ENCODE peak calls at places on chromosomes 16 and 17, in seven cellular contexts. Z, C, K, G, E, V and T are unnamed samples.

GRCh38 chr17:61285483-61286320 is 113.9 kb upstream of the TBX2 start:
- DNase-seq in E (peak), K (no peak), G (peak), C (peak), Z (peak), V (peak), T (no peak)

GRCh38 chr16:20768121-20768520 is 4.3 kb downstream of the ACSM3 start:
- DNase-seq in C (no peak), G (no peak), Z (no peak), V (no peak), E (no peak), K (no peak), T (no peak)

GRCh38 chr16:51407921-51408320 is 256.9 kb upstream of the SALL1 start:
- DNase-seq in V (no peak), Z (no peak), E (peak), C (no peak), K (no peak), G (peak), T (no peak)

GRCh38 chr17:58081641-58082340 is 1.4 kb upstream of the DYNLL2 start:
- DNase-seq in K (no peak), V (peak), G (no peak), E (no peak), C (no peak), Z (no peak), T (no peak)

GRCh38 chr16:85521737-85522042 is 91.4 kb upstream of the GSE1 start:
- DNase-seq in E (no peak), G (no peak), K (no peak), V (no peak), C (no peak), Z (peak), T (peak)

GRCh38 chr17:75688209-75688771 is 21.2 kb downstream of the SAP30BP start:
- DNase-seq in G (peak), V (peak), Z (no peak), K (no peak), E (peak), C (peak), T (no peak)

GRCh38 chr17:45834471-45835396 is 9.9 kb upstream of the SPPL2C start:
- DNase-seq in C (no peak), E (peak), Z (no peak), V (no peak), K (no peak), G (no peak), T (no peak)

GRCh38 chr17:12995106-12995895 is 22.5 kb downstream of the ELAC2 start:
- DNase-seq in E (no peak), C (no peak), G (no peak), K (no peak), Z (no peak), V (no peak), T (no peak)

GRCh38 chr16:57906385-57907316 is 64.3 kb downstream of the CNGB1 start:
- DNase-seq in V (peak), K (no peak), G (peak), Z (no peak), E (peak), C (no peak), T (no peak)

GRCh38 chr17:27244481-27245223 is 49.3 kb upstream of the WSB1 start:
- DNase-seq in G (peak), C (peak), K (no peak), E (peak), V (peak), Z (peak), T (peak)

GRCh38 chr17:36888236-36888957 is 48.9 kb upstream of the LHX1 start:
- DNase-seq in C (no peak), G (no peak), Z (no peak), V (peak), E (no peak), K (no peak), T (no peak)

GRCh38 chr17:21243516-21244303 is 9.5 kb downstream of the NATD1 start:
- DNase-seq in G (no peak), K (no peak), C (no peak), E (no peak), V (no peak), Z (peak), T (no peak)

GRCh38 chr17:38447502-38448095 is 19.3 kb downstream of the ARHGAP23 start:
- DNase-seq in C (no peak), K (no peak), G (no peak), E (no peak), Z (no peak), V (no peak), T (no peak)

GRCh38 chr17:54781389-54781788 is 119.3 kb upstream of the TOM1L1 start:
- DNase-seq in K (no peak), C (no peak), G (no peak), E (no peak), Z (no peak), V (no peak), T (no peak)

GRCh38 chr16:53068423-53068833 is 13.6 kb downstream of the CHD9 start:
- DNase-seq in E (no peak), Z (no peak), K (no peak), V (no peak), C (no peak), G (no peak), T (no peak)

GRCh38 chr17:63434951-63435571 is 11.0 kb downstream of the CYB561 start:
- DNase-seq in E (peak), K (peak), V (no peak), Z (no peak), G (peak), C (peak), T (peak)

GRCh38 chr17:69716571-69716970 is 302.1 kb downstream of the MAP2K6 start:
- DNase-seq in E (peak), G (peak), V (no peak), Z (no peak), K (no peak), C (peak), T (no peak)

GRCh38 chr17:5846001-5846400 is 224.2 kb upstream of the WSCD1 start:
- DNase-seq in Z (no peak), G (no peak), C (no peak), E (no peak), K (no peak), V (no peak), T (no peak)

GRCh38 chr17:64682261-64683181 is 20.4 kb upstream of the SMURF2 start:
- DNase-seq in K (no peak), G (peak), C (peak), Z (no peak), E (peak), V (no peak), T (no peak)

GRCh38 chr17:82943751-82944150 is 103.9 kb upstream of the ZNF750 start:
- DNase-seq in C (no peak), E (no peak), V (no peak), Z (no peak), G (no peak), K (no peak), T (no peak)

GRCh38 chr16:27430512-27430911 is 28.5 kb downstream of the IL21R start:
- DNase-seq in C (no peak), G (no peak), Z (no peak), K (no peak), V (no peak), E (no peak), T (no peak)

GRCh38 chr16:24580665-24581064 is 41.3 kb downstream of the RBBP6 start:
- DNase-seq in C (peak), V (no peak), K (no peak), Z (peak), G (peak), E (peak), T (peak)

GRCh38 chr17:61416540-61417363 is 17.1 kb downstream of the TBX2 start:
- DNase-seq in V (peak), C (peak), K (peak), E (peak), G (peak), Z (peak), T (peak)

GRCh38 chr16:74982303-74982702 is 2.6 kb downstream of the WDR59 start:
- DNase-seq in G (no peak), V (no peak), Z (no peak), C (no peak), K (no peak), E (no peak), T (no peak)

GRCh38 chr17:80980397-80981061 is 11.1 kb upstream of the CHMP6 start:
- DNase-seq in Z (no peak), V (no peak), C (peak), G (peak), E (peak), K (no peak), T (no peak)

DNA sequence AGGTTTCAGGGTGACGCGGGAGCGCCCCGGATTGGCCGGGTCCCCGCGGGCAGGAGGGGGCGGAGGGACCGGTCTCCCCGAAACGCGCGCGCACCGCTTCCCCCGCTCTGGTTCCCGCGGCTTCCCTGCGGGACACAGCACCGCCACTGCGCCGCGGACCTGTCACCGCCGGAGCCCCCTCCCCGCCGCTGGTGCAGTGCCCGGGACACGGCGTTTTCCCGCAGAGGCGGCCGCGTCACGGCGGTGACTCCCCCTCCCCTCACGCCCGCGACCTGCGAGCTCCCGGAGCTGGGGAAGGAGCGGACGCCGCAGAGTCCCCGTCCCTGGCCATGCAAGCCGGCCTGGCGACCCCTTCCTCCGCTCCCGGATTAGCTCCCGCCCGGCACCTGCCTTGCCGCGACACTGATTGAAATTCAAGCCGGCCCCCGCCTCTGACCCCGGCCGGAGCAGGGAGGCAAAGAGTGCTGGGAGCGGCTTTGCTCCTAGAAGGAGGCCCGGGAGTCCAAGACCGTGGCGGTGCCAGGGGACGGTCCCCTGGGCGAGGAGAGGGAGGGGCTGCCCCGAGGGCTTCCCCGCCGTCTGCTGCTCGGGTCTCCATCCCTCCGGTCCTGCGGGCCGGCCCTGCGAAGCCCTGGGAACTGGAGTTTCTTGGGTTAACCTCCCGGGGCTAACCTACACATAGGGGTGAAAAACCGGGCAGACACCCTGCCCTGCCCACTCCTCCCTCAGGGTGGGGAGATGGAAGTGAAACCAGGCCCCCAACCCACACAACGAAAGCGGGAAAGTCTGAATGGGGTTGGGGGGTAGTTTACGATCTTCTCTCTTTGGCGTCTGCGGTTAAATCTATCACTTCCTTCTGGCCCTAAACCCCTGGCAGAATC is 997 bp downstream of the RHBDL3 start:
- DNase-seq in C (no peak), G (no peak), Z (no peak), E (peak), K (no peak), V (peak), T (no peak)
- TF ChIP-seq EZH2 in C (peak), G (peak), Z (peak), E (peak), K (no peak), V (peak), T (no peak)

DNA sequence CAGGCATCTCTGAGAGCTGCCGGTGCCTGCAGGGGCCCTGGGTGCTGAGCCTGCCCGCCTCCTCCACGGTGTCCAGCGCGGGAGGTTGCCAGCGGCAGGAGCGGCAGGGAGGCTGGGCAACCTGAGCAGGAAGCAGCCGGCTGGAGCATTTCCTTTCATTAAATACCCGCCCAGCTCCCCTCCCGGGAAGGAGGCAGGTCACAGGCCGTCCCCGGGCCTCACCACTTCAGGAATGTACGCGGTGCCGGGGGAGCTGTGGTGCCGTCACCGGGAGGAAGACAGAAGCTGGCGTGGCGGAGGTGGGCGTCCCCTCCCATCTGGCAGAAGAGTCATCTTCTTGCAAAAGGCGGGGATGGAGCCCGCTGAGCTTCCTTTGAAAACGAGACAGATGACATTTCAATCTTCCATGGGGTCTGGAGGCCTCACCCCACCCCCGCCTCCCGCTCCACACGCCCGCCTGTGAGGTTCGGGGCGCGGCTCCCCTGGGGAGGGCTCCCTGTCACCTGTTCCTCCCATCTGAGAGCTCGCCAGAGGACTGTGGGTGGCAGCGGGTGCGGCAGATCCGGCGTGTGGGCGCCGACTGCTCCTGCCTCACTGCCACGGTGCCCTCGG is 16.0 kb downstream of the SOX8 start:
- DNase-seq in K (no peak), V (peak), C (peak), Z (peak), G (peak), E (peak), T (peak)
- TF ChIP-seq EZH2 in K (no peak), V (no peak), C (peak), Z (no peak), G (no peak), E (no peak), T (no peak)

DNA sequence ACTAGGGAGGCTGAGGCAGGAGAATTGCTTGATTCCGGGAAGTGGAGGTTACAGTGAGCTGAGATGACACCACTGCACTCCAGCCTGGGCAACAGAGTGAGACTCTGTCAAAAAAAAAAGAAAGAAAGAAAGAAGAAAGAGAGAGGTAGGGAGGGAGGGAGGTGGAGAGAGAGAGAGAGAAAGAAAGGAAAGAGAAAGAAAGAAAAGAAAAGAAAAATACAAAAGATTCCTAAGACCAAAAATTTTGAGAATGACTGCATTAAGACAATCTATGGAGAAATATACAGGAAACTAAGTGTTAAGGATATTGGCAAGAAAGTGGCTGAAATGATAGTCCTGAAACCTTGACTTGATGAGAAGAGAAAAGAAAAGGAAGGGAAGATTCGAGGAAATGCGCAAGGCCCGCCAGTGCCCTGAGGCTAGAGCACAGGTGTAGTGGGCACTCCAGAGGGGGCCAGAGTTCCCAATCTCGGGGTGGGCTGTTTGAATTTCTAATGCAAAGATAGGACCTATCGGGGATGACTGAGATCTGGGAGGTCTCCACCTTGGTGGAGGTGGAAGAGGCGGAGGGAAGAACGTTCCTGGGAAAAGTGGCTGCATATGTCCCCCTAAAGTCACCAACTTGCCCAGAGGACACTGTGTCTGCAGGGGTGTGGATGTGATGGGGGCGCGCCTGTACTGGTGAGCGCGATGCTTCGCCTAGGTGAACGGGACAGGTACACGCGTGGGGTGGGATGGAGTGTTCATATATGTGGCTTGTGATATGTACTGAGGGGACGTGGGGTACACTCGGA is 654 bp upstream of the SCNN1B start:
- DNase-seq in Z (no peak), V (no peak), E (no peak), K (no peak), C (no peak), G (no peak), T (no peak)
- TF ChIP-seq EZH2 in Z (no peak), V (no peak), E (no peak), K (no peak), C (no peak), G (no peak), T (no peak)

GRCh38 chr16:1332618-1333148 is 762 bp upstream of the BAIAP3 start:
- DNase-seq in K (no peak), Z (no peak), V (no peak), E (no peak), G (no peak), C (no peak), T (no peak)

GRCh38 chr16:1334739-1335138 is 1.3 kb downstream of the BAIAP3 start:
- DNase-seq in K (no peak), G (no peak), V (no peak), C (no peak), E (no peak), Z (no peak), T (no peak)

GRCh38 chr16:1333854-1334719 is 642 bp downstream of the BAIAP3 start:
- DNase-seq in C (no peak), E (no peak), G (no peak), K (no peak), Z (no peak), V (peak), T (no peak)

GRCh38 chr16:1331712-1332617 is 1.5 kb upstream of the BAIAP3 start:
- DNase-seq in V (peak), Z (peak), E (peak), G (peak), K (peak), C (no peak), T (no peak)

GRCh38 chr16:1333149-1333812 is at the start of gene BAIAP3:
- DNase-seq in K (no peak), G (no peak), Z (peak), C (no peak), V (peak), E (peak), T (peak)
- TF ChIP-seq EZH2 in K (no peak), G (peak), Z (no peak), C (peak), V (no peak), E (no peak), T (no peak)

DNA sequence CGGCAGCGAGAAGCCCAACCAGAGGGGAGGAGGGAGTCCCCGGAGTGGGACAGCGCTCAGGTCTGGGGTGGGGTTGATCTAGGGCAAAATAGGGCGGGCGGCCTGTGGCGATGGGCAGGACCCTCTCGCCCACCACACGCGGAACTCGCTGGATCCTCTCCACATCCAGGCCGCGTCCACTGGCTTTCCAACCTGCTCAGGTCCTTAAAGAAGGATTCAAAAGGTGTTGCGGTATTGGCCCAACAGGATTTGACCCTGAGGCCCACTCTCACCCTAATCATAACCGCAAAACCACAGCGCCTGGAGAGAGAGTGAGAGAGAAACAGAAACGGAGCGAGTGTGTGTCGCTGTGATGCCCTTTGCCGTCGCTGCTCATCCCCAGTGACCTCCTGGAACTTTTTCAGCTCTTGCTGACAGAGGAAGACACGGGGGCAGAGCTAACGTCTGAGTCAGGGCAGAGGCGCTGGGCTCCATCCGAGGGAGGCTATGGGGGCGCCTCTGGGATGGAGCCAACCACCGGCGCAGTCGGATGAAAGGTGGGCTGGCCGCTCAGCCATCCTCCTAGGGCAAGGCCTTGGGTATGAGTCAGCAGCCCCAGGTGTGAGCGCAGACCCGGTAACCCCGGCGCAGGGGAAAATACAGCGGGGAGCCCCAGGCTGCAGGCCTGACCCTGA is 16.7 kb upstream of the OR1F1 start:
- DNase-seq in C (no peak), K (no peak), E (peak), G (no peak), V (peak), Z (no peak), T (no peak)
- TF ChIP-seq EZH2 in C (peak), K (no peak), E (peak), G (no peak), V (peak), Z (no peak), T (no peak)

GRCh38 chr17:49530118-49530517 is 35.0 kb downstream of the NGFR start:
- DNase-seq in G (no peak), Z (no peak), K (no peak), C (no peak), V (no peak), E (no peak), T (no peak)

GRCh38 chr17:49523706-49524472 is 28.8 kb downstream of the NGFR start:
- DNase-seq in V (no peak), Z (peak), G (no peak), E (peak), C (no peak), K (no peak), T (no peak)

GRCh38 chr17:49527927-49528651 is 33.0 kb downstream of the NGFR start:
- DNase-seq in G (no peak), K (no peak), V (no peak), E (no peak), C (no peak), Z (peak), T (no peak)

GRCh38 chr17:49525831-49526741 is 31.0 kb downstream of the NGFR start:
- DNase-seq in K (no peak), Z (peak), V (no peak), E (no peak), G (no peak), C (no peak), T (no peak)

DNA sequence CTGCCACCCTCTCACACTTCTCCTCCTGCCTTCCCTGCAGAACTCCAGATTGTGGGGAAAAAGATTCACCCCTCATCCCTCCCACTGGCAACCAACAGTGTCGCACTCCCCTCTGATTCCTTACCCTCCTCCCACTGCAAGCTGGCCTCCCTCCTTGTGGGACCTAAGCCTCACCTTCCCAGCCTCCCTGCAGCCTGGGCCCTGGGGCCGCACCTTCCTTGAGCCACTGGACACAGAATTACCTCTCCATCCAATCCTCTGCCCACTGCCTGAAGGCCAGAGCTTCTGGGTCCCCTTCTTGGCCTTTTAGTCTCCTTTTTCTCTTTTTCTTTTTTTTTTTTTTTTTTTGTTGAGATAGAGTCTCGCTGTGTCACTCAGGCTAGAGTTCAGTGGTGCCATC is 33.9 kb downstream of the NGFR start:
- DNase-seq in E (no peak), V (no peak), C (no peak), Z (no peak), K (no peak), G (no peak), T (no peak)
- TF ChIP-seq EZH2 in E (no peak), V (no peak), C (no peak), Z (no peak), K (no peak), G (no peak), T (no peak)